ENCODE peak calls at places on chromosomes 2 and 18, in seven cellular contexts. W is mucosa of descending colon; Z is mesendoderm; Q is aorta; B is heart right ventricle; E is HCT116; R is effector memory CD4-positive, alpha-beta T cell. L is an unnamed sample. For H3K4me1, the result is how much of the 10 kb centered on the place peaks cover.

GRCh38 chr18:47249602-47250001 is 1.9 kb downstream of the SKOR2 start:
- DNase-seq in W (no peak), Z (no peak), Q (no peak), B (no peak), E (no peak), R (no peak), L (no peak)

GRCh38 chr2:25491966-25492532 is 150.3 kb upstream of the DNMT3A start:
- DNase-seq in W (no peak), Z (no peak), Q (no peak), B (no peak), E (no peak), R (no peak), L (no peak)

GRCh38 chr2:241351640-241352031 is 4.4 kb upstream of the FARP2 start:
- DNase-seq in W (no peak), Z (no peak), Q (no peak), B (no peak), E (no peak), R (no peak), L (no peak)

GRCh38 chr2:11389551-11390528 is 45.4 kb upstream of the ROCK2 start:
- DNase-seq in W (peak), Z (peak), Q (no peak), B (no peak), E (no peak), R (no peak), L (no peak)

GRCh38 chr2:85409719-85410583 is at the start of gene CAPG:
- DNase-seq in W (peak), Z (peak), Q (peak), B (no peak), E (no peak), R (peak), L (peak)

GRCh38 chr2:74902281-74902860 is 56.1 kb upstream of the POLE4 start:
- DNase-seq in W (no peak), Z (no peak), Q (no peak), B (no peak), E (no peak), R (no peak), L (no peak)

GRCh38 chr2:225052703-225053102 is 10.4 kb upstream of the DOCK10 start:
- DNase-seq in W (no peak), Z (no peak), Q (no peak), B (no peak), E (no peak), R (no peak), L (no peak)

GRCh38 chr2:65345626-65346025 is 86.8 kb downstream of the SPRED2 start:
- DNase-seq in W (no peak), Z (no peak), Q (no peak), B (no peak), E (no peak), R (no peak), L (no peak)

GRCh38 chr2:23596316-23596885 is 211.4 kb downstream of the KLHL29 start:
- DNase-seq in W (no peak), Z (no peak), Q (no peak), B (no peak), E (no peak), R (no peak), L (no peak)

GRCh38 chr2:110105608-110106467 is 9.8 kb downstream of the MALL start:
- DNase-seq in W (peak), Z (no peak), Q (no peak), B (no peak), E (peak), R (no peak), L (peak)

GRCh38 chr2:219251656-219252055 is 1.4 kb upstream of the TUBA4B start:
- DNase-seq in W (no peak), Z (peak), Q (no peak), B (no peak), E (no peak), R (no peak), L (no peak)

GRCh38 chr2:222320441-222321395 is 21.9 kb upstream of the PAX3 start:
- DNase-seq in W (no peak), Z (no peak), Q (no peak), B (no peak), E (no peak), R (no peak), L (no peak)

GRCh38 chr2:80303825-80304521 is 579 bp downstream of the LRRTM1 start:
- DNase-seq in W (no peak), Z (peak), Q (no peak), B (no peak), E (no peak), R (no peak), L (peak)

GRCh38 chr2:71578665-71579371 is 125.5 kb downstream of the DYSF start:
- DNase-seq in W (no peak), Z (no peak), Q (peak), B (peak), E (no peak), R (no peak), L (no peak)
- H3K4me3 ChIP-seq in W (no peak), Z (no peak), Q (no peak), B (peak), E (no peak), R (no peak), L (no peak)

GRCh38 chr2:62662131-62662530 is 43.4 kb upstream of the EHBP1 start:
- DNase-seq in W (no peak), Z (no peak), Q (no peak), B (no peak), E (no peak), R (no peak), L (no peak)

GRCh38 chr2:62665446-62665845 is 40.1 kb upstream of the EHBP1 start:
- DNase-seq in W (no peak), Z (no peak), Q (no peak), B (no peak), E (no peak), R (no peak), L (no peak)

GRCh38 chr2:62662548-62662947 is 43.0 kb upstream of the EHBP1 start:
- DNase-seq in W (no peak), Z (no peak), Q (no peak), B (no peak), E (no peak), R (no peak), L (no peak)

GRCh38 chr2:62663443-62663842 is 42.1 kb upstream of the EHBP1 start:
- DNase-seq in W (no peak), Z (no peak), Q (no peak), B (no peak), E (no peak), R (no peak), L (no peak)

DNA sequence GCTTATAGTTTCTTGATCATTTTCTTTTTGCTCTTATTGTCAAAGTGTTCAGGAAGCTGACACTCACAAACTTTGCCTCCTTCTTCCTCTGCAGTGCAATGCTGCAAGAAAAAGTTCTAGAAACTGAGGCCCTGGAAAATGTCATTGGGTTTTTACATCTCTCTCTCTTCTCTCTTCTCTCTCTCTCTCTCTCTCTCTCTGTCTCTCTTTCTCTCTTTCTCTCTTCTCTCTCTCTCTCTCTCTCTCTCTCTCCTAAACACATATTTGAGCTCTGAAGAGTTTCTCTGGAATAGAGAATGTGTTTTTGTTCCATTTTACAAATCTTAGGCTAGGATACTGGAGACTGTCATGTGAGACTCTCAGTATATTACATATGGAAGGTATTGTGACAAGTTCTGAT is 41.6 kb upstream of the EHBP1 start:
- DNase-seq in W (no peak), Z (no peak), Q (no peak), B (no peak), E (no peak), R (no peak), L (no peak)
- H3K4me1 ChIP-seq in W (under half), Z (under half), Q (under half), B (under half), E (under half), R (under half), L (under half)

GRCh38 chr2:62199392-62200125 is 3.6 kb downstream of the B3GNT2 start:
- DNase-seq in W (no peak), Z (no peak), Q (no peak), B (no peak), E (no peak), R (no peak), L (no peak)

GRCh38 chr2:62197609-62198236 is 1.8 kb downstream of the B3GNT2 start:
- DNase-seq in W (peak), Z (peak), Q (no peak), B (peak), E (no peak), R (no peak), L (peak)

GRCh38 chr2:62197017-62197586 is 1.2 kb downstream of the B3GNT2 start:
- DNase-seq in W (peak), Z (no peak), Q (no peak), B (no peak), E (no peak), R (peak), L (no peak)

GRCh38 chr2:62196278-62196901 is 475 bp downstream of the B3GNT2 start:
- DNase-seq in W (no peak), Z (peak), Q (peak), B (peak), E (no peak), R (peak), L (peak)

DNA sequence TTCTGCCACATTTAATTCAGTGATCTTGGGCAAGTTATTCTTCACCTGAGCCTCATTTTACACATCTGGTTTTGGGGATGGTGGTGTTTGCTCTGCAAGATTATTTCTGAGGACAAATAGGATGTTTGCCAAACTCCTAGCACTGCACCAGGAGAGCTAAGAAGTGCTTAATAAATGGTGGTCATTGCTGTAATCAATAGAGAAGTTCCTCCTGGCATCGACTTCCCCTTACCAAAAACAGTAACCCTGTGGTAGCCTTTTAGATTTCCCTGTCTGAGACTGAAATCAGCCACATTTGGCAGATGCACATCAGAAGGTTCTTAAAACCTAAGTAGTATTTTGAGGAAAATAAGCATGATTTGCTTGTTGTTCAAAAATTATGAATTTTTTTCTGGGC is 2.3 kb downstream of the B3GNT2 start:
- DNase-seq in W (no peak), Z (no peak), Q (no peak), B (no peak), E (no peak), R (no peak), L (no peak)
- H3K4me3 ChIP-seq in W (no peak), Z (peak), Q (peak), B (peak), E (no peak), R (peak), L (peak)

DNA sequence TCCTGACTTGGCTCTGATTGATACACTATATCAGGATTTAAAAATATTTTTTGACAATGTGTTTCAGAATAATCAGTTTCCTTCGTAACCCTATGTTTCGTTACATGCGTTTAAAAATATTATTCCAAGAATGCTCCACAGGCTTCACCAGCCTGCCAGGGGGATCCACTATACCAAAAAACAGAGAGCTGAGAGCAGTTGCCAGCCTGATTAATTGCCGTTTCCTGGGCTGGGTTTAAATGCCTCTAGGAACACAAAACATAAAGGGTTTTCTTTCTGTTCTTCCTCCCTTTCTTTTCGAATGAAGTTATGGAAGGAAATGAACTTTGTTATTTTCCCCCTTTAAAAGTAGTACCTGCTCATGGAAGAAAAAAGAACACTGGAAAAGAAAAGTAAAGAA is 47.9 kb downstream of the LRRFIP1 start:
- DNase-seq in W (no peak), Z (no peak), Q (no peak), B (no peak), E (no peak), R (no peak), L (no peak)
- H3K4me1 ChIP-seq in W (under half), Z (under half), Q (under half), B (half or more), E (under half), R (under half), L (under half)

GRCh38 chr2:128318776-128319456 is at the start of gene HS6ST1:
- DNase-seq in W (peak), Z (peak), Q (peak), B (peak), E (peak), R (peak), L (peak)

GRCh38 chr2:128320609-128321420 is 2.1 kb upstream of the HS6ST1 start:
- DNase-seq in W (no peak), Z (no peak), Q (peak), B (no peak), E (no peak), R (no peak), L (peak)

GRCh38 chr2:128321421-128321775 is 2.7 kb upstream of the HS6ST1 start:
- DNase-seq in W (no peak), Z (no peak), Q (peak), B (no peak), E (no peak), R (no peak), L (no peak)

GRCh38 chr2:128319773-128320608 is 1.3 kb upstream of the HS6ST1 start:
- DNase-seq in W (no peak), Z (no peak), Q (peak), B (no peak), E (no peak), R (no peak), L (peak)

DNA sequence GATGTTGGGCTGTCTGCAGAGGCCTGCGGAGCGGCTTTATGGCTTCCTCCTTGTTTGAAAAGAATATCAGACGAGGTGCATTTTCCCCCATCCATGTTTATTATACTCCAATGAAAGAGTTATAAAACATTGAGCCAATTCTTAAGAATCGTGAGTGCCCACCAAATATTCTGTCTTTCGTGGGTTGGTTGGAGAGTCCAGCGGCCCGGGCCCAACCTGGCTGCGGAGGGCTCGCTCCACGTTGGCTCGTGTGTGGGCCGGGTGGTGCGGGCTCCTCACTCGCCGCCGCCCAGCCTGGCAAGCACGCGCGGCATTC is 747 bp upstream of the HS6ST1 start:
- DNase-seq in W (no peak), Z (no peak), Q (no peak), B (no peak), E (no peak), R (no peak), L (no peak)
- H3K4me3 ChIP-seq in W (no peak), Z (no peak), Q (no peak), B (peak), E (peak), R (peak), L (peak)

GRCh38 chr2:70122470-70122869 is 35.2 kb downstream of the PCBP1 start:
- DNase-seq in W (no peak), Z (no peak), Q (no peak), B (no peak), E (no peak), R (no peak), L (no peak)

GRCh38 chr2:70124983-70125480 is 37.8 kb downstream of the PCBP1 start:
- DNase-seq in W (peak), Z (peak), Q (peak), B (peak), E (no peak), R (peak), L (peak)

GRCh38 chr2:70121627-70122372 is 34.5 kb downstream of the PCBP1 start:
- DNase-seq in W (no peak), Z (no peak), Q (no peak), B (no peak), E (no peak), R (no peak), L (no peak)

GRCh38 chr2:70123829-70124117 is 36.5 kb downstream of the PCBP1 start:
- DNase-seq in W (no peak), Z (no peak), Q (no peak), B (no peak), E (no peak), R (no peak), L (no peak)

DNA sequence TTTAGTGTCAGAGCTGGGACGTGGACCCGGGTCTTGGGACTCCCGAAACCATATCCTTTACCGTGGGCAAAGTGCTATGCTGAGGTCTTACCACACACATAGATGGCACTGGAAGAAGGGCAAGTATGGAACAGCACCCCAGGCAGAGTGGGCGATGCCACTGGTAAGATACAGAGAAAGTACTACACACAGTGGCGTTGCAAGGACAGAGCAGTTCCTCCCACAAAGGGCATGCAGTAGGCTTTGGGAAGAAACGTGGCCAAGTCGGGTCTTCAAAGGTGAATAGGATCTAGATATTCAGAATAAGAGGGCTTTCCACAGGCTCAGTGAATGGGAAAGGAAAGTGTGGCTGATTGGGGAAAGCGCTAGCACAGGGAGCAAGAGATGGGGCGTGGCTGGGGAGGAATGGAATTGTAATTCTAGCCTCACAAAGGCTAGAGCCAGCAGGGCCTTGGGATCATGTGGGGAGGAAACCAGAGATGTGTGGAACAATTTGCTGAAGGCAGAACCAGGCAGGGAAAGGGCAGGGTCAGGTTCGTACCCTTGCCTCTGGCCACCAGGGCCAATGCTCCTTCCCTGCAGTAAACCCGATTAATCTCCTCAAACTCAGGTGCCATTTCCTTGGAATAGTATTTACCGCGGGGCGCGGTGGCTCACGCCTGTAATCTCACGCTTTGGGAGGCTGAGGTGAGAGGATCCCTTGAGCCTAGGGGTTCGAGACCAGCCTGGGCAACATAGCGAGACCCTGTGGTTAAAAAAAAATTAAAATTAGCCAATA is 36.0 kb downstream of the PCBP1 start:
- DNase-seq in W (peak), Z (peak), Q (peak), B (peak), E (no peak), R (no peak), L (no peak)
- H3K4me1 ChIP-seq in W (under half), Z (under half), Q (under half), B (under half), E (under half), R (under half), L (under half)

GRCh38 chr2:108278631-108279030 is 10.1 kb upstream of the SULT1C2 start:
- DNase-seq in W (no peak), Z (no peak), Q (no peak), B (no peak), E (no peak), R (no peak), L (no peak)

GRCh38 chr2:108279468-108279867 is 9.2 kb upstream of the SULT1C2 start:
- DNase-seq in W (no peak), Z (no peak), Q (no peak), B (no peak), E (no peak), R (no peak), L (no peak)

GRCh38 chr2:108280466-108280865 is 8.2 kb upstream of the SULT1C2 start:
- DNase-seq in W (no peak), Z (no peak), Q (no peak), B (no peak), E (no peak), R (no peak), L (no peak)
- H3K4me3 ChIP-seq in W (no peak), Z (no peak), Q (no peak), B (no peak), E (no peak), R (no peak), L (no peak)

L was measured in Caco-2.